ENCODE peak calls at places on chromosomes 11 and 22, in six cellular contexts. F, Y, S, E, U and C are unnamed samples.

GRCh38 chr11:45807792-45808238 is 2.9 kb downstream of the SLC35C1 start:
- DNase-seq in F (no peak), Y (no peak), S (no peak), E (no peak), U (no peak), C (no peak)

GRCh38 chr11:66858186-66858938 is 1.5 kb downstream of the LRFN4 start:
- DNase-seq in F (no peak), Y (no peak), S (no peak), E (no peak), U (no peak), C (no peak)

GRCh38 chr11:9662273-9662672 is 1.6 kb upstream of the SWAP70 start:
- DNase-seq in F (no peak), Y (peak), S (no peak), E (peak), U (no peak), C (no peak)

GRCh38 chr11:74023291-74023690 is 14.4 kb upstream of the UCP3 start:
- DNase-seq in F (no peak), Y (no peak), S (no peak), E (no peak), U (no peak), C (no peak)

GRCh38 chr22:44301039-44301438 is 11.7 kb downstream of the SHISAL1 start:
- DNase-seq in F (no peak), Y (no peak), S (no peak), E (no peak), U (no peak), C (no peak)

GRCh38 chr22:39926175-39927152 is 25.6 kb downstream of the GRAP2 start:
- DNase-seq in F (no peak), Y (no peak), S (no peak), E (no peak), U (no peak), C (no peak)

GRCh38 chr11:128599729-128600128 is 12.4 kb upstream of the ETS1 start:
- DNase-seq in F (no peak), Y (no peak), S (no peak), E (peak), U (no peak), C (peak)

GRCh38 chr11:130220311-130221030 is 60.9 kb downstream of the ST14 start:
- DNase-seq in F (no peak), Y (no peak), S (no peak), E (no peak), U (no peak), C (no peak)

GRCh38 chr11:120900642-120901041 is 123.3 kb upstream of the TBCEL start:
- DNase-seq in F (no peak), Y (no peak), S (no peak), E (no peak), U (no peak), C (no peak)

GRCh38 chr11:98772799-98773198 is 247.9 kb upstream of the CNTN5 start:
- DNase-seq in F (no peak), Y (no peak), S (no peak), E (no peak), U (no peak), C (no peak)

GRCh38 chr11:66061268-66061667 is 8.8 kb upstream of the PACS1 start:
- DNase-seq in F (no peak), Y (no peak), S (no peak), E (no peak), U (no peak), C (no peak)

GRCh38 chr22:44587004-44587793 is 89.2 kb upstream of the RTL6 start:
- DNase-seq in F (no peak), Y (peak), S (no peak), E (peak), U (peak), C (no peak)